ENCODE peak calls at places on chromosomes 1 and 21, in six cellular contexts. One of them, this sample, is unnamed.

GRCh38 chr1:116168277-116169032 is 57.3 kb downstream of the MAB21L3 start:
- DNase-seq in NB4: peak; percentile 74
- DNase-seq in K562: peak; percentile 85
- DNase-seq in GM12878: no peak
- DNase-seq in endothelial cell of umbilical vein: peak; percentile 53
- DNase-seq in HepG2: no peak
- DNase-seq in this sample: peak; percentile 48

GRCh38 chr1:201251851-201252430 is 31.4 kb upstream of the PKP1 start:
- DNase-seq in GM12878: no peak
- DNase-seq in endothelial cell of umbilical vein: no peak
- DNase-seq in K562: no peak
- DNase-seq in HepG2: no peak
- DNase-seq in NB4: no peak
- DNase-seq in this sample: no peak

GRCh38 chr1:94983343-94983742 is 56.4 kb upstream of the CNN3 start:
- DNase-seq in K562: no peak
- DNase-seq in endothelial cell of umbilical vein: peak; percentile 29
- DNase-seq in HepG2: no peak
- DNase-seq in GM12878: no peak
- DNase-seq in NB4: no peak
- DNase-seq in this sample: peak; percentile 18

GRCh38 chr1:56797079-56797685 is 22.0 kb downstream of the FYB2 start:
- DNase-seq in K562: no peak
- DNase-seq in endothelial cell of umbilical vein: no peak
- DNase-seq in GM12878: no peak
- DNase-seq in NB4: no peak
- DNase-seq in HepG2: no peak
- DNase-seq in this sample: no peak

GRCh38 chr1:201774224-201774982 is 54.6 kb upstream of the IPO9 start:
- DNase-seq in endothelial cell of umbilical vein: no peak
- DNase-seq in GM12878: no peak
- DNase-seq in NB4: no peak
- DNase-seq in HepG2: no peak
- DNase-seq in K562: no peak
- DNase-seq in this sample: no peak

GRCh38 chr1:156489166-156489934 is 11.2 kb downstream of the MEF2D start:
- DNase-seq in HepG2: no peak
- DNase-seq in K562: peak; percentile 68
- DNase-seq in endothelial cell of umbilical vein: no peak
- DNase-seq in NB4: peak; percentile 48
- DNase-seq in GM12878: no peak
- DNase-seq in this sample: no peak

GRCh38 chr1:53559854-53560571 is 100.8 kb downstream of the DMRTB1 start:
- DNase-seq in endothelial cell of umbilical vein: no peak
- DNase-seq in K562: no peak
- DNase-seq in NB4: no peak
- DNase-seq in GM12878: no peak
- DNase-seq in HepG2: no peak
- DNase-seq in this sample: no peak

GRCh38 chr1:223628233-223628632 is 37.3 kb downstream of the CAPN8 start:
- DNase-seq in endothelial cell of umbilical vein: no peak
- DNase-seq in NB4: peak; percentile 68
- DNase-seq in GM12878: no peak
- DNase-seq in HepG2: peak; percentile 50
- DNase-seq in K562: peak; percentile 85
- DNase-seq in this sample: peak; percentile 61

GRCh38 chr1:221779771-221780170 is 37.9 kb upstream of the DUSP10 start:
- DNase-seq in endothelial cell of umbilical vein: no peak
- DNase-seq in NB4: no peak
- DNase-seq in K562: no peak
- DNase-seq in GM12878: no peak
- DNase-seq in HepG2: no peak
- DNase-seq in this sample: no peak

GRCh38 chr1:183368213-183369108 is 49.7 kb downstream of the NMNAT2 start:
- DNase-seq in HepG2: no peak
- DNase-seq in NB4: peak; percentile 4
- DNase-seq in endothelial cell of umbilical vein: no peak
- DNase-seq in GM12878: no peak
- DNase-seq in K562: no peak
- DNase-seq in this sample: no peak

GRCh38 chr1:235093013-235093618 is 35.5 kb downstream of the TOMM20 start:
- DNase-seq in K562: peak; percentile 74
- DNase-seq in endothelial cell of umbilical vein: peak; percentile 44
- DNase-seq in NB4: peak; percentile 70
- DNase-seq in HepG2: peak; percentile 50
- DNase-seq in GM12878: no peak
- DNase-seq in this sample: peak; percentile 36

GRCh38 chr1:966135-966602 is at the start of gene PLEKHN1:
- DNase-seq in NB4: peak; percentile 63
- DNase-seq in GM12878: no peak
- DNase-seq in K562: peak; percentile 63
- DNase-seq in HepG2: peak; percentile 30
- DNase-seq in endothelial cell of umbilical vein: peak; percentile 17
- DNase-seq in this sample: peak; percentile 59

GRCh38 chr1:193727850-193728249 is 541.4 kb upstream of the B3GALT2 start:
- DNase-seq in GM12878: no peak
- DNase-seq in endothelial cell of umbilical vein: no peak
- DNase-seq in HepG2: no peak
- DNase-seq in K562: no peak
- DNase-seq in NB4: no peak
- DNase-seq in this sample: no peak

GRCh38 chr21:41783476-41784150 is 16.8 kb upstream of the RIPK4 start:
- DNase-seq in K562: peak; percentile 80
- DNase-seq in HepG2: no peak
- DNase-seq in GM12878: no peak
- DNase-seq in endothelial cell of umbilical vein: no peak
- DNase-seq in NB4: no peak
- DNase-seq in this sample: no peak

GRCh38 chr1:1361982-1362423 is 3.6 kb upstream of the MXRA8 start:
- DNase-seq in GM12878: no peak
- DNase-seq in NB4: no peak
- DNase-seq in K562: no peak
- DNase-seq in endothelial cell of umbilical vein: no peak
- DNase-seq in HepG2: peak; percentile 75
- DNase-seq in this sample: no peak

GRCh38 chr1:88877382-88877825 is 14.0 kb downstream of the GTF2B start:
- DNase-seq in K562: peak; percentile 16
- DNase-seq in HepG2: peak; percentile 24
- DNase-seq in NB4: peak; percentile 31
- DNase-seq in endothelial cell of umbilical vein: peak; percentile 46
- DNase-seq in GM12878: no peak
- DNase-seq in this sample: peak; percentile 5

GRCh38 chr1:203408485-203409229 is 57.7 kb upstream of the FMOD start:
- DNase-seq in K562: peak; percentile 8
- DNase-seq in HepG2: no peak
- DNase-seq in endothelial cell of umbilical vein: peak; percentile 67
- DNase-seq in GM12878: no peak
- DNase-seq in NB4: no peak
- DNase-seq in this sample: no peak

GRCh38 chr1:220878223-220879081 is 791 bp upstream of the HLX start:
- DNase-seq in NB4: peak; percentile 91
- DNase-seq in K562: no peak
- DNase-seq in endothelial cell of umbilical vein: no peak
- DNase-seq in HepG2: no peak
- DNase-seq in GM12878: no peak
- DNase-seq in this sample: no peak

GRCh38 chr1:92949937-92950817 is 11.1 kb downstream of the DIPK1A start:
- DNase-seq in HepG2: no peak
- DNase-seq in GM12878: no peak
- DNase-seq in NB4: no peak
- DNase-seq in endothelial cell of umbilical vein: no peak
- DNase-seq in K562: no peak
- DNase-seq in this sample: peak; percentile 52

GRCh38 chr1:220222939-220223338 is 49.3 kb downstream of the RAB3GAP2 start:
- DNase-seq in GM12878: no peak
- DNase-seq in HepG2: no peak
- DNase-seq in K562: no peak
- DNase-seq in NB4: no peak
- DNase-seq in endothelial cell of umbilical vein: no peak
- DNase-seq in this sample: no peak

GRCh38 chr1:57678138-57678537 is 254.3 kb upstream of the DAB1 start:
- DNase-seq in GM12878: no peak
- DNase-seq in endothelial cell of umbilical vein: no peak
- DNase-seq in HepG2: no peak
- DNase-seq in K562: no peak
- DNase-seq in NB4: no peak
- DNase-seq in this sample: no peak

GRCh38 chr1:6958407-6958806 is 173.2 kb downstream of the CAMTA1 start:
- DNase-seq in GM12878: no peak
- DNase-seq in K562: no peak
- DNase-seq in endothelial cell of umbilical vein: no peak
- DNase-seq in NB4: peak; percentile 86
- DNase-seq in HepG2: no peak
- DNase-seq in this sample: no peak

GRCh38 chr1:15985611-15986272 is 9.8 kb upstream of the ZBTB17 start:
- DNase-seq in NB4: peak; percentile 51
- DNase-seq in K562: no peak
- DNase-seq in HepG2: peak; percentile 24
- DNase-seq in GM12878: no peak
- DNase-seq in endothelial cell of umbilical vein: no peak
- DNase-seq in this sample: no peak

GRCh38 chr21:35556536-35556935 is 503.8 kb downstream of the SETD4 start:
- DNase-seq in GM12878: no peak
- DNase-seq in HepG2: no peak
- DNase-seq in endothelial cell of umbilical vein: no peak
- DNase-seq in K562: no peak
- DNase-seq in NB4: no peak
- DNase-seq in this sample: no peak

GRCh38 chr21:35562876-35563275 is 497.4 kb downstream of the SETD4 start:
- DNase-seq in GM12878: no peak
- DNase-seq in K562: no peak
- DNase-seq in NB4: no peak
- DNase-seq in HepG2: no peak
- DNase-seq in endothelial cell of umbilical vein: no peak
- DNase-seq in this sample: no peak

GRCh38 chr21:35559128-35559831 is 501.0 kb downstream of the SETD4 start:
- DNase-seq in NB4: no peak
- DNase-seq in K562: peak; percentile 21
- DNase-seq in GM12878: no peak
- DNase-seq in HepG2: no peak
- DNase-seq in endothelial cell of umbilical vein: no peak
- DNase-seq in this sample: no peak

GRCh38 chr21:35561076-35561475 is 499.2 kb downstream of the SETD4 start:
- DNase-seq in K562: no peak
- DNase-seq in HepG2: no peak
- DNase-seq in endothelial cell of umbilical vein: no peak
- DNase-seq in GM12878: no peak
- DNase-seq in NB4: no peak
- DNase-seq in this sample: no peak

GRCh38 chr21:35559881-35560280 is 500.4 kb downstream of the SETD4 start:
- DNase-seq in GM12878: no peak
- DNase-seq in HepG2: no peak
- DNase-seq in K562: no peak
- DNase-seq in NB4: no peak
- DNase-seq in endothelial cell of umbilical vein: no peak
- DNase-seq in this sample: no peak
- TF ChIP-seq MYC in GM12878: no peak
- TF ChIP-seq MYC in HepG2: no peak
- TF ChIP-seq MYC in K562: no peak
- TF ChIP-seq MYC in NB4: no peak
- TF ChIP-seq MYC in endothelial cell of umbilical vein: no peak
- TF ChIP-seq MYC in this sample: no peak

GRCh38 chr1:162040657-162041056 is 17.0 kb upstream of the OLFML2B start:
- DNase-seq in HepG2: peak; percentile 12
- DNase-seq in GM12878: no peak
- DNase-seq in K562: peak; percentile 13
- DNase-seq in NB4: peak; percentile 59
- DNase-seq in endothelial cell of umbilical vein: peak; percentile 40
- DNase-seq in this sample: no peak

GRCh38 chr1:162038624-162039023 is 15.0 kb upstream of the OLFML2B start:
- DNase-seq in NB4: no peak
- DNase-seq in HepG2: no peak
- DNase-seq in GM12878: no peak
- DNase-seq in endothelial cell of umbilical vein: no peak
- DNase-seq in K562: no peak
- DNase-seq in this sample: no peak

GRCh38 chr1:162033445-162033844 is 9.8 kb upstream of the OLFML2B start:
- DNase-seq in K562: no peak
- DNase-seq in GM12878: no peak
- DNase-seq in endothelial cell of umbilical vein: no peak
- DNase-seq in HepG2: no peak
- DNase-seq in NB4: no peak
- DNase-seq in this sample: no peak

GRCh38 chr1:162035241-162035640 is 11.6 kb upstream of the OLFML2B start:
- DNase-seq in GM12878: no peak
- DNase-seq in K562: no peak
- DNase-seq in endothelial cell of umbilical vein: peak; percentile 60
- DNase-seq in NB4: no peak
- DNase-seq in HepG2: peak; percentile 10
- DNase-seq in this sample: no peak

GRCh38 chr1:162036156-162036555 is 12.5 kb upstream of the OLFML2B start:
- DNase-seq in HepG2: no peak
- DNase-seq in NB4: no peak
- DNase-seq in K562: no peak
- DNase-seq in GM12878: no peak
- DNase-seq in endothelial cell of umbilical vein: no peak
- DNase-seq in this sample: no peak
- TF ChIP-seq MYC in HepG2: no peak
- TF ChIP-seq MYC in NB4: no peak
- TF ChIP-seq MYC in K562: no peak
- TF ChIP-seq MYC in GM12878: no peak
- TF ChIP-seq MYC in endothelial cell of umbilical vein: no peak
- TF ChIP-seq MYC in this sample: no peak

DNA sequence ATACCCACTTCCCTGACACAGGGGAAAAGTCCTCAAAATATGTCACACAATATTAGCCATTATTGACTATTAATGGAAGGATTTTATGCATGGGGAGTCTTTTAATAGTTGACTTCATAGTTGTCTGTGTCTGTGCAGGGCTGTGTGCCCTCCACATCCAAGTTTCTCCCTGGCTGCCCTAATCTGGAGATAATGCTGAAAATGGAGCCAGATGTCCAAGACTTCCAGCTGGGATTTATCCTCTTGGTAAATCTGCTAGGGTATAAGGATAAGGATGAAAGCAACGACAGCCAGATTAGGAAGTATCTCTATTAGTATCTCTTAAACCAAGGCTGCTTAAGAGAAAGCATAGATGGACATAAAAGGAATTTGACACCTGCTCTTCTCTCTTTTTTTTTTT is 42.1 kb downstream of the CDK18 start:
- DNase-seq in endothelial cell of umbilical vein: no peak
- DNase-seq in HepG2: no peak
- DNase-seq in GM12878: no peak
- DNase-seq in K562: no peak
- DNase-seq in NB4: no peak
- DNase-seq in this sample: no peak
- TF ChIP-seq MYC in endothelial cell of umbilical vein: no peak
- TF ChIP-seq MYC in HepG2: no peak
- TF ChIP-seq MYC in GM12878: no peak
- TF ChIP-seq MYC in K562: no peak
- TF ChIP-seq MYC in NB4: no peak
- TF ChIP-seq MYC in this sample: no peak

DNA sequence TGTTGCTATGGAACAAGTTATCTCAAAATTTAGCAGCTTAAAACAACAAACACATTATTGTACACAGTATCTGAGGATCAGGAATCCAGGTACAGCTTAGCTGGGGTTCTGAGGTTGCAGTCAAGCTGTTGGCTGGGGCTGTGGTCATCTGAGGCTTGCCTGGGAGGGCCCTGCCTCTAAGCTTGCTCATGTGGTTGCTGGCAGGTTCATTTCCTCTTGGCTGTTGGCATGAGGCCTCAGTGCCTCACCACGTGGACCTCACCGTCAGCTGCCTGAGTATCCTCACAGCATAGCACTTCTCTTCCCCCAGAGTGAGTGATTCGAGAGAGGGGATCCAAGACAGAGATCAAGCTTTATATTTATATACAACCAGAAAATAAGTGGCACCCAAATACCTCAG is 18.6 kb downstream of the NTPCR start:
- DNase-seq in endothelial cell of umbilical vein: peak; percentile 55
- DNase-seq in NB4: peak; percentile 65
- DNase-seq in HepG2: no peak
- DNase-seq in GM12878: no peak
- DNase-seq in K562: no peak
- DNase-seq in this sample: no peak
- TF ChIP-seq MYC in endothelial cell of umbilical vein: no peak
- TF ChIP-seq MYC in NB4: peak; percentile 75
- TF ChIP-seq MYC in HepG2: no peak
- TF ChIP-seq MYC in GM12878: no peak
- TF ChIP-seq MYC in K562: no peak
- TF ChIP-seq MYC in this sample: no peak